ENCODE peak calls at places on chromosomes 7 and 10, in five cellular contexts. F is endothelial cell; C is astrocyte of the cerebellum; B is NCI-H187 treated with DMSO at 0.1 percent for 48 hours; E is stimulated activated CD4-positive, alpha-beta T cell treated with anti-CD3 and anti-CD28 coated beads, Interleukin-2, amount 100 ng/mL, for 24 hours. G is an unnamed sample.

GRCh38 chr10:78959901-78960300 is 108.9 kb upstream of the ZMIZ1 start:
- DNase-seq in E (no peak), F (no peak), B (no peak), C (no peak), G (no peak)

GRCh38 chr7:149558149-149558861 is 60.7 kb upstream of the ZNF746 start:
- DNase-seq in C (peak), E (no peak), B (no peak), F (no peak), G (no peak)

GRCh38 chr7:134943785-134944400 is 42.4 kb upstream of the AGBL3 start:
- DNase-seq in E (no peak), B (peak), F (no peak), C (no peak), G (peak)

GRCh38 chr10:95430231-95430951 is 130.8 kb downstream of the SORBS1 start:
- DNase-seq in F (peak), E (peak), C (peak), B (peak), G (peak)

GRCh38 chr7:149291036-149291835 is 29.2 kb downstream of the ZNF783 start:
- DNase-seq in E (no peak), B (no peak), C (no peak), F (no peak), G (no peak)

GRCh38 chr7:114087674-114088539 is 169.1 kb upstream of the PPP1R3A start:
- DNase-seq in B (peak), F (peak), E (no peak), C (no peak), G (peak)

GRCh38 chr7:100127866-100128601 is 1.3 kb downstream of the MBLAC1 start:
- DNase-seq in F (peak), B (no peak), C (no peak), E (peak), G (no peak)

GRCh38 chr7:108335264-108335918 is 120.8 kb downstream of the NRCAM start:
- DNase-seq in B (peak), E (no peak), F (peak), C (no peak), G (peak)

GRCh38 chr10:103038570-103038969 is 120.5 kb downstream of the CNNM2 start:
- DNase-seq in E (no peak), C (no peak), B (no peak), F (no peak), G (no peak)

GRCh38 chr10:112429654-112430230 is 17.0 kb downstream of the ZDHHC6 start:
- DNase-seq in E (no peak), B (no peak), C (no peak), F (no peak), G (no peak)

GRCh38 chr10:50992356-50992866 is 81.9 kb upstream of the PRKG1 start:
- DNase-seq in F (peak), C (no peak), E (no peak), B (no peak), G (no peak)

GRCh38 chr10:122232781-122233180 is 38.3 kb upstream of the BTBD16 start:
- DNase-seq in F (no peak), C (peak), B (no peak), E (no peak), G (no peak)

GRCh38 chr7:23298141-23298851 is 843 bp upstream of the MALSU1 start:
- DNase-seq in C (peak), B (no peak), F (no peak), E (no peak), G (no peak)

GRCh38 chr7:13988011-13988410 is 1.5 kb downstream of the ETV1 start:
- DNase-seq in E (no peak), C (no peak), F (no peak), B (no peak), G (no peak)

GRCh38 chr7:98922392-98923107 is 44.2 kb downstream of the TRRAP start:
- DNase-seq in E (no peak), F (no peak), C (peak), B (no peak), G (peak)

GRCh38 chr7:43289826-43290225 is 177.4 kb downstream of the HECW1 start:
- DNase-seq in F (no peak), B (no peak), E (no peak), C (no peak), G (no peak)

GRCh38 chr10:127863231-127863825 is 29.4 kb downstream of the CLRN3 start:
- DNase-seq in F (no peak), C (no peak), B (no peak), E (no peak), G (no peak)

GRCh38 chr10:47184273-47184672 is 115.7 kb upstream of the GDF10 start:
- DNase-seq in C (no peak), E (no peak), B (no peak), F (no peak), G (no peak)

GRCh38 chr10:131921191-131921590 is 20.4 kb downstream of the PPP2R2D start:
- DNase-seq in C (no peak), B (no peak), F (no peak), E (no peak), G (no peak)

GRCh38 chr7:74134117-74134539 is 40.0 kb upstream of the EIF4H start:
- DNase-seq in C (no peak), F (no peak), B (no peak), E (no peak), G (no peak)

GRCh38 chr10:4771554-4772201 is 54.3 kb upstream of the AKR1E2 start:
- DNase-seq in E (no peak), C (no peak), B (no peak), F (no peak), G (no peak)

GRCh38 chr10:128345331-128345730 is 219.1 kb upstream of the MKI67 start:
- DNase-seq in E (no peak), B (no peak), F (no peak), C (no peak), G (no peak)

GRCh38 chr7:139544645-139545044 is 21.2 kb downstream of the CLEC2L start:
- DNase-seq in E (no peak), F (no peak), B (no peak), C (no peak), G (no peak)

GRCh38 chr10:24894728-24895127 is 57.7 kb downstream of the PRTFDC1 start:
- DNase-seq in E (no peak), F (no peak), B (no peak), C (no peak), G (no peak)

GRCh38 chr7:48035967-48036478 is 680 bp downstream of the C7orf57 start:
- DNase-seq in C (no peak), E (no peak), B (no peak), F (peak), G (no peak)

GRCh38 chr7:69787736-69788431 is 189.6 kb downstream of the AUTS2 start:
- DNase-seq in B (no peak), F (no peak), C (peak), E (no peak), G (no peak)

GRCh38 chr10:86155034-86155656 is 211.4 kb downstream of the GRID1 start:
- DNase-seq in C (no peak), F (no peak), B (no peak), E (no peak), G (peak)

GRCh38 chr10:13977861-13978843 is 352.6 kb downstream of the FRMD4A start:
- DNase-seq in E (no peak), C (peak), F (no peak), B (no peak), G (no peak)

GRCh38 chr7:46032936-46033335 is 111.9 kb upstream of the IGFBP3 start:
- DNase-seq in E (no peak), C (no peak), B (no peak), F (no peak), G (no peak)

GRCh38 chr10:133236411-133237240 is 1.0 kb upstream of the VENTX start:
- DNase-seq in E (no peak), B (no peak), F (no peak), C (no peak), G (no peak)

G was measured in NCI-H510A treated with DMSO at 0.1 percent for 48 hours.